ENCODE peak calls at places on chromosomes 13 and 19, in four cellular contexts. One of them, this sample, is unnamed. For H3K27me3, the result is how much of the 10 kb centered on the place peaks cover.

GRCh38 chr19:55536951-55537740 is at the start of gene SBK2:
- ATAC-seq in aorta: no peak
- ATAC-seq in lung: no peak
- ATAC-seq in HCT116: peak
- ATAC-seq in this sample: no peak

GRCh38 chr19:51501594-51502263 is at the start of gene SIGLEC12:
- ATAC-seq in aorta: no peak
- ATAC-seq in lung: peak
- ATAC-seq in HCT116: no peak
- ATAC-seq in this sample: peak

GRCh38 chr13:26425439-26426358 is 131.8 kb upstream of the WASF3 start:
- ATAC-seq in HCT116: no peak
- ATAC-seq in aorta: no peak
- ATAC-seq in lung: peak
- ATAC-seq in this sample: peak

GRCh38 chr19:15640294-15640903 is at the start of gene CYP4F3:
- ATAC-seq in HCT116: peak
- ATAC-seq in lung: peak
- ATAC-seq in aorta: peak
- ATAC-seq in this sample: no peak

GRCh38 chr13:112103260-112103843 is 36.4 kb downstream of the SOX1 start:
- ATAC-seq in aorta: no peak
- ATAC-seq in lung: no peak
- ATAC-seq in HCT116: no peak
- ATAC-seq in this sample: no peak

GRCh38 chr13:46012404-46012803 is 40.1 kb downstream of the ZC3H13 start:
- ATAC-seq in aorta: no peak
- ATAC-seq in HCT116: no peak
- ATAC-seq in lung: no peak
- ATAC-seq in this sample: no peak

GRCh38 chr13:91623151-91623550 is 224.7 kb downstream of the GPC5 start:
- ATAC-seq in aorta: no peak
- ATAC-seq in lung: no peak
- ATAC-seq in HCT116: no peak
- ATAC-seq in this sample: no peak

GRCh38 chr19:45293682-45294081 is 29.0 kb downstream of the CKM start:
- ATAC-seq in aorta: peak
- ATAC-seq in HCT116: peak
- ATAC-seq in lung: no peak
- ATAC-seq in this sample: no peak

GRCh38 chr19:40411125-40411842 is 1.9 kb downstream of the PRX start:
- ATAC-seq in aorta: peak
- ATAC-seq in HCT116: peak
- ATAC-seq in lung: no peak
- ATAC-seq in this sample: peak

GRCh38 chr13:52924241-52925148 is 76.1 kb upstream of the PCDH8 start:
- ATAC-seq in HCT116: no peak
- ATAC-seq in lung: no peak
- ATAC-seq in aorta: no peak
- ATAC-seq in this sample: no peak

GRCh38 chr19:4036576-4037300 is 29.2 kb downstream of the PIAS4 start:
- ATAC-seq in lung: no peak
- ATAC-seq in aorta: no peak
- ATAC-seq in HCT116: no peak
- ATAC-seq in this sample: no peak

GRCh38 chr13:106373989-106374572 is 161.4 kb downstream of the EFNB2 start:
- ATAC-seq in HCT116: no peak
- ATAC-seq in lung: peak
- ATAC-seq in aorta: peak
- ATAC-seq in this sample: no peak

GRCh38 chr19:48645652-48646191 is at the start of gene CA11:
- ATAC-seq in HCT116: peak
- ATAC-seq in aorta: peak
- ATAC-seq in lung: no peak
- ATAC-seq in this sample: peak

GRCh38 chr19:49749055-49749716 is 13.9 kb downstream of the TSKS start:
- ATAC-seq in lung: no peak
- ATAC-seq in HCT116: peak
- ATAC-seq in aorta: no peak
- ATAC-seq in this sample: no peak

GRCh38 chr19:16373539-16373938 is 48.9 kb downstream of the KLF2 start:
- ATAC-seq in aorta: peak
- ATAC-seq in HCT116: no peak
- ATAC-seq in lung: no peak
- ATAC-seq in this sample: peak

GRCh38 chr19:58328999-58329398 is 2.2 kb downstream of the ZSCAN22 start:
- ATAC-seq in aorta: no peak
- ATAC-seq in HCT116: no peak
- ATAC-seq in lung: no peak
- ATAC-seq in this sample: no peak

DNA sequence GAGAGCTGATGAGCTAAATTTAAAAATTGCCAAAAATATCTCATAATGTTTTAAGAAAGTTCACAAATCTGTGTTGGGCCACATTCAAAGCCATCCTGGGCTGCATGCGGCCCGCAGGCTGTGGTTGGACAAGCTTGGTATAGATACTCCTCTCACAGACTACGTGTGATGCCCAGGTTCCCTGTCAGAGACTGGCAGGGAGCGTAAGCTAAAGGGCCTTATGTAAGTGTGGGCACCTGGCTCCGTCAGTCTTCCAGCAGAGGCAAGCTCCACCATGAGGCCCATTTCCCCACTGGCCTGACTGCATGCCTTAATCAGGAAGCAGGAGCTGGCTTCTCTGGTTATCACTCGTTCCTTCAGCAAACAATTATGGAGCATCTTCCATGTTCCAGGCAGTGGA is 200.2 kb downstream of the FOXO1 start:
- ATAC-seq in aorta: no peak
- ATAC-seq in HCT116: no peak
- ATAC-seq in lung: no peak
- ATAC-seq in this sample: no peak
- H3K27me3 ChIP-seq in aorta: under half
- H3K27me3 ChIP-seq in HCT116: under half
- H3K27me3 ChIP-seq in lung: under half
- H3K27me3 ChIP-seq in this sample: under half

DNA sequence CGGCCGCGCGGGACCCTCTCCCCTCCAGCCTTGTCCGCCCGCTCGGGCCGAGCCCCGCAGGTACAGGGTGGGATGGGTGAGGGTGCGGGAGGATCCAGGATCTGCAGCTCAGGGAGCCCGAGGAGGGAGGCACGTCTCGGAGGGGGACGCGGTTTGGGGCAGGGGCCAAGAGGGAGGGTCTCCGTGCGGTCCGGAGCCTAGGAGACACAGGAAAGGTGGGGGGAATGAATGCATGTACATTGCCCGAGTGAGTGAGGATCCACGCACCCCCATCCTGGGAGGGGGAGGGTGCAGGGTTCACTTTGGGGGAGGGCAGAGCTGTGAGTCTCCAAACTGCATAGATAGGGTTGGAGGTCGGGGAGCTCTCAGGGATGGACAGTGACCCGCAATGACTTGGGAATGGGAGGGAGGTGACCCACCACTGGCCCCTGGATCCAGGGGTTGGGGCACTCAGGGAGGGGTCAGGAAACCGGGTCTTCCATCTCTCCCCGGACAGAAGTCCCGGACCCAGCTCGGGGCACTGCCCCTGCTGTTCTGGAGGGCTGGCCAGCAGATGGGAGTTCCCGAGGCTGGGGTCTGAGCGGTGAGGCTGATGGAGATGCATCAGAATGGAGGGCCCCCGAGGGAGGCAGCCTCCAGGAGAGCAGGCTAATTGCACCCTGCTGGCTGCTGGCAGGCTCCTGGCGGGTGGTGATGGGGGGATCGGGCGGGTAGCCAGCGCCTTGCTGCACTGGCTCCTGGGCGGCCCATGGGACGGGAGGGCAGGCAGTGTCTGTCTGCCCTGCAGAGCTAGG is 548 bp downstream of the KCNN1 start:
- ATAC-seq in aorta: no peak
- ATAC-seq in lung: no peak
- ATAC-seq in HCT116: no peak
- ATAC-seq in this sample: no peak
- H3K27me3 ChIP-seq in aorta: under half
- H3K27me3 ChIP-seq in lung: under half
- H3K27me3 ChIP-seq in HCT116: under half
- H3K27me3 ChIP-seq in this sample: half or more

GRCh38 chr19:41930322-41930722 is 2.1 kb upstream of the ERFL start:
- ATAC-seq in lung: no peak
- ATAC-seq in aorta: no peak
- ATAC-seq in HCT116: no peak
- ATAC-seq in this sample: no peak
- H3K27me3 ChIP-seq in lung: under half
- H3K27me3 ChIP-seq in aorta: under half
- H3K27me3 ChIP-seq in HCT116: under half
- H3K27me3 ChIP-seq in this sample: half or more

GRCh38 chr13:33129886-33130285 is 113.7 kb downstream of the KL start:
- ATAC-seq in aorta: no peak
- ATAC-seq in lung: no peak
- ATAC-seq in HCT116: no peak
- ATAC-seq in this sample: no peak

GRCh38 chr13:33125821-33126570 is 109.8 kb downstream of the KL start:
- ATAC-seq in lung: peak
- ATAC-seq in aorta: peak
- ATAC-seq in HCT116: peak
- ATAC-seq in this sample: peak

GRCh38 chr13:33129094-33129832 is 113.0 kb downstream of the KL start:
- ATAC-seq in aorta: no peak
- ATAC-seq in HCT116: no peak
- ATAC-seq in lung: no peak
- ATAC-seq in this sample: no peak

GRCh38 chr13:33126909-33127607 is 110.8 kb downstream of the KL start:
- ATAC-seq in aorta: peak
- ATAC-seq in lung: no peak
- ATAC-seq in HCT116: no peak
- ATAC-seq in this sample: no peak

DNA sequence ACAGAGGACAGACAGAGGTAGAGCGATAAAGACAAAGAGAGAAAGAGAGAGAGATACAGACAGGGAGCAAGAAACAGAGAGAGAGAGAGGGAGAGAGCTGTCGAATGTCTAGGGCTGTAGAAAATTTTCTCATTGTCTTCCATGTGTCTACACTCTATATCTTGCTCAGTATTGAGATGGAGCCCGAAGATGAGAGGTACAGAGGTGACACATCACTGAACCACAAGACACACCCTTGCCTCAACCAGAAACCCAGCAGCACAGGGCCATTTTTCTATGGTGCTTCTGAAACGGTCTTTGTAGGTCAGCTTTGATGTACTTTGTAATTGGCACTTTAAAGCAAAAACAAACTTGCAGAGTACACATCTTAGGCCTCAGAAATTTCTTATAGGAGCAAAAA is 111.9 kb downstream of the KL start:
- ATAC-seq in HCT116: no peak
- ATAC-seq in lung: no peak
- ATAC-seq in aorta: no peak
- ATAC-seq in this sample: no peak
- H3K27me3 ChIP-seq in HCT116: under half
- H3K27me3 ChIP-seq in lung: under half
- H3K27me3 ChIP-seq in aorta: under half
- H3K27me3 ChIP-seq in this sample: under half

GRCh38 chr19:43313711-43314495 is 39.6 kb upstream of the CD177 start:
- ATAC-seq in aorta: no peak
- ATAC-seq in lung: no peak
- ATAC-seq in HCT116: no peak
- ATAC-seq in this sample: no peak

GRCh38 chr19:43318796-43319314 is 34.6 kb upstream of the CD177 start:
- ATAC-seq in HCT116: no peak
- ATAC-seq in aorta: no peak
- ATAC-seq in lung: no peak
- ATAC-seq in this sample: no peak

GRCh38 chr19:43318203-43318602 is 35.3 kb upstream of the CD177 start:
- ATAC-seq in aorta: no peak
- ATAC-seq in lung: no peak
- ATAC-seq in HCT116: no peak
- ATAC-seq in this sample: no peak

GRCh38 chr19:43315851-43316250 is 37.6 kb upstream of the CD177 start:
- ATAC-seq in aorta: no peak
- ATAC-seq in HCT116: no peak
- ATAC-seq in lung: no peak
- ATAC-seq in this sample: no peak

GRCh38 chr19:43316591-43317319 is 36.7 kb upstream of the CD177 start:
- ATAC-seq in aorta: no peak
- ATAC-seq in lung: no peak
- ATAC-seq in HCT116: peak
- ATAC-seq in this sample: no peak
- H3K27me3 ChIP-seq in aorta: under half
- H3K27me3 ChIP-seq in lung: under half
- H3K27me3 ChIP-seq in HCT116: under half
- H3K27me3 ChIP-seq in this sample: under half

GRCh38 chr19:53944416-53944815 is 18.3 kb upstream of the CACNG8 start:
- ATAC-seq in HCT116: no peak
- ATAC-seq in aorta: no peak
- ATAC-seq in lung: no peak
- ATAC-seq in this sample: no peak

GRCh38 chr19:53945998-53946397 is 16.7 kb upstream of the CACNG8 start:
- ATAC-seq in aorta: no peak
- ATAC-seq in lung: no peak
- ATAC-seq in HCT116: no peak
- ATAC-seq in this sample: no peak

GRCh38 chr19:53947624-53948023 is 15.1 kb upstream of the CACNG8 start:
- ATAC-seq in lung: no peak
- ATAC-seq in aorta: no peak
- ATAC-seq in HCT116: peak
- ATAC-seq in this sample: no peak

GRCh38 chr19:53945441-53945840 is 17.3 kb upstream of the CACNG8 start:
- ATAC-seq in aorta: no peak
- ATAC-seq in lung: no peak
- ATAC-seq in HCT116: peak
- ATAC-seq in this sample: no peak

DNA sequence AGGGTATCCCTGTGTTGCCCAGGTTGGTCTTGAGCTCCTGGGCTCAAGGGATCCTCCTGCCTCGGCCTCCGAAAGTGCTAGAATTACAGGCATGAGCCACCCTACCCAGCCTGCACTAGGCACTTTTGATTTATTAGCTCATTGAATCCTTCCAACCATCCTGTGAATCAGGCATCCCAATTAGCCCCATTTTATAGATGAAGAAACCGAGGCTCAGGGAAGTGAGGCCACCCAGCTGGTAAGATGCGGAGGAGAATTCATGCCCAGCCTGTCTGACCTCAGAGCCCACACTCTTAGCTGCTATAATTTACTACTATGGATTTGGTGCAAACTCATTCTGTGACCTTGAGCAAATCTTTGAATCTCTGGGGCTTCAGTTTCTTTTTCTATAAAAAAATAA is 17.8 kb upstream of the CACNG8 start:
- ATAC-seq in HCT116: no peak
- ATAC-seq in lung: no peak
- ATAC-seq in aorta: no peak
- ATAC-seq in this sample: no peak
- H3K27me3 ChIP-seq in HCT116: under half
- H3K27me3 ChIP-seq in lung: under half
- H3K27me3 ChIP-seq in aorta: under half
- H3K27me3 ChIP-seq in this sample: half or more

GRCh38 chr19:5369962-5370367 is 29.4 kb upstream of the PTPRS start:
- ATAC-seq in aorta: no peak
- ATAC-seq in HCT116: peak
- ATAC-seq in lung: no peak
- ATAC-seq in this sample: no peak
- H3K27me3 ChIP-seq in aorta: under half
- H3K27me3 ChIP-seq in HCT116: under half
- H3K27me3 ChIP-seq in lung: under half
- H3K27me3 ChIP-seq in this sample: half or more

This sample was measured in gastroesophageal sphincter.